ENCODE peak calls at places on chromosomes 6 and 20, in four cellular contexts. T is GM23248, G is PC-3, C is neural progenitor cell. E is an unnamed sample.

GRCh38 chr6:75397806-75398465 is 95.7 kb downstream of the FILIP1 start:
- DNase-seq in T (no peak), G (no peak), C (no peak), E (no peak)

GRCh38 chr6:81246200-81246599 is 506.3 kb downstream of the TENT5A start:
- DNase-seq in C (no peak), G (no peak), T (no peak), E (no peak)

GRCh38 chr20:39144757-39145156 is 182.6 kb downstream of the DHX35 start:
- DNase-seq in C (no peak), G (no peak), T (no peak), E (no peak)

GRCh38 chr20:23100754-23101107 is 14.6 kb upstream of the CD93 start:
- DNase-seq in G (no peak), T (no peak), C (no peak), E (no peak)

GRCh38 chr6:37495199-37495913 is 4.3 kb downstream of the CCDC167 start:
- DNase-seq in G (no peak), T (no peak), C (no peak), E (no peak)

GRCh38 chr6:149440735-149441662 is 40.9 kb downstream of the SUMO4 start:
- DNase-seq in G (peak), T (no peak), C (no peak), E (no peak)

GRCh38 chr20:43831496-43832065 is 83.1 kb upstream of the TOX2 start:
- DNase-seq in C (no peak), G (no peak), T (no peak), E (no peak)

GRCh38 chr20:46040902-46041535 is 12.0 kb downstream of the SLC12A5 start:
- DNase-seq in G (peak), C (peak), T (peak), E (peak)

GRCh38 chr6:126002755-126003390 is 16.5 kb downstream of the TRMT11 start:
- DNase-seq in G (no peak), C (no peak), T (no peak), E (no peak)

GRCh38 chr6:35613762-35614161 is 75.0 kb downstream of the FKBP5 start:
- DNase-seq in C (no peak), T (no peak), G (no peak), E (no peak)

GRCh38 chr20:62739581-62740285 is 31.1 kb downstream of the NTSR1 start:
- DNase-seq in C (no peak), G (peak), T (peak), E (no peak)

GRCh38 chr6:36519352-36519751 is 27.9 kb downstream of the STK38 start:
- DNase-seq in T (no peak), C (no peak), G (no peak), E (no peak)

GRCh38 chr6:29887330-29887818 is 55.0 kb upstream of the HLA-A start:
- DNase-seq in C (peak), T (peak), G (peak), E (no peak)

GRCh38 chr6:30326446-30327231 is at the start of gene TRIM39:
- DNase-seq in T (peak), C (peak), G (peak), E (peak)

GRCh38 chr6:18155273-18155863 is at the start of gene KDM1B:
- DNase-seq in C (peak), T (peak), G (peak), E (peak)

GRCh38 chr6:130602151-130602770 is 224.9 kb upstream of the SMLR1 start:
- DNase-seq in C (no peak), G (peak), T (peak), E (no peak)

GRCh38 chr20:8043687-8044278 is 24.2 kb upstream of the TMX4 start:
- DNase-seq in C (peak), G (peak), T (peak), E (peak)

GRCh38 chr20:60087563-60088105 is 129.4 kb downstream of the CDH26 start:
- DNase-seq in C (no peak), G (no peak), T (no peak), E (no peak)

GRCh38 chr20:51287628-51288413 is 254.7 kb downstream of the NFATC2 start:
- DNase-seq in G (no peak), T (no peak), C (no peak), E (no peak)
- TF ChIP-seq EZH2phosphoT487 in G (no peak), T (no peak), C (no peak), E (no peak)

GRCh38 chr6:548091-548490 is 108.8 kb downstream of the HUS1B start:
- DNase-seq in G (no peak), T (no peak), C (no peak), E (no peak)
- TF ChIP-seq EZH2phosphoT487 in G (no peak), T (no peak), C (no peak), E (no peak)

GRCh38 chr6:137297887-137298286 is 78.7 kb upstream of the IFNGR1 start:
- DNase-seq in G (peak), T (peak), C (peak), E (no peak)
- TF ChIP-seq EZH2phosphoT487 in G (no peak), T (no peak), C (no peak), E (no peak)

GRCh38 chr6:42451595-42452170 is at the start of gene TRERF1:
- DNase-seq in C (peak), T (peak), G (peak), E (peak)
- TF ChIP-seq EZH2phosphoT487 in C (no peak), T (no peak), G (no peak), E (no peak)

DNA sequence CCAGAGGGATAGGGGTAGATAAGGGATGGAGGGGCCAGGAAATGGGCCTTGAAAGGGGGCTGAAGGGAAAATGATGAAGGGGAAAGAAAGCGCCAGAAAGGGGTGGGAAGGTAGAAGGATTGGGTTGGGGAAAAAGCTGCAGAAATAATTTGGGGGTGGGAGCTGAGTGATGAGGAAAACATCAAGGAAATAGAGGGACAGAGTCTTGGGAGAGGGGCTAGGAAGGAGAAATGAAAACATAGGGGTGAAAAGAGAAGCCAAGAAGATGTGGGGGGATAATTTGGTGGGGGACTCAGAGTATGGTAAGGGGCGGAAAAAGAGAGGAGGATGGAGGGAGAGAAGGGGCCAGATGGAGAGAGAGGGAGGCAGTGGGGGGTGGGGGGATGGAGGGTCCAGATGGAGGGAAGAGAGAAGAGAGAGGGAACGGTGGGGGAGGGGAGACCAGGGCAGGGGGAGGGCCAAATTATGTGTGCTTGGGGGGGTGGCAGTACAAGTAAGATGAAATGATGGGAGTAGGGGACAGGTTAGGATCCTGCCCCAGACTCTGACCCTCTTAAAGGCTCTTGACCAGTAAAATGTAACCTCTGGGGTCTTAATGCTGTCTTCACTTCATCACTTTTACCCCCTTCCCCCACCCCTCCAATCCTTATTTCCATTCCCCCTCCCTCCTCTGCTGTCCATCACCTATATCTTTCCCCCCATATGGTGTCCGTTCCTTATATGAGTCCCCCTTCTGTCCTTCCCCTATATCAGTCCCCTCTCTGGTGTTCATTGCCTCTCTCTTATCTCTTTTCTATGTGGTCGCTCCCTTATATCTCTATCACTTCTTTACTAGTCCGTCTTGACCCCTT is 853 bp downstream of the SYNGAP1 start:
- DNase-seq in T (no peak), G (no peak), C (no peak), E (peak)
- TF ChIP-seq EZH2phosphoT487 in T (no peak), G (no peak), C (no peak), E (no peak)